ENCODE peak calls at places on chromosomes 12 and 14, in five cellular contexts. O is stimulated activated CD8-positive, alpha-beta memory T cell treated with anti-CD3 and anti-CD28 coated beads, Interleukin-12 subunit alpha, Interleukin-12 subunit beta, amount 100 ng/mL, for 4 hours; D is stimulated activated naive CD8-positive, alpha-beta T cell treated with anti-CD3 and anti-CD28 coated beads, Interleukin-15, Interleukin-2, amounts not matched to agents 100 U/mL and 50 U/mL, for 24 hours; G is non-pigmented ciliary epithelial cell; W is H4. F is an unnamed sample.
A peak's percentile ranks its signal among the peaks of the same experiment; 100 is the strongest.

GRCh38 chr12:69569236-69569635 is 16.0 kb upstream of the CCT2 start:
- DNase-seq in D (no peak), O (no peak), G (no peak), W (no peak), F (no peak)

GRCh38 chr14:66746316-66747006 is 238.5 kb downstream of the GPHN start:
- DNase-seq in G (peak; percentile 32), D (no peak), W (peak; percentile 36), O (no peak), F (no peak)

GRCh38 chr12:105226219-105226618 is 9.8 kb downstream of the APPL2 start:
- DNase-seq in D (peak; percentile 22), W (no peak), G (no peak), O (no peak), F (peak; percentile 30)

GRCh38 chr14:100422556-100423420 is 99.6 kb downstream of the SLC25A47 start:
- DNase-seq in D (no peak), G (no peak), W (no peak), O (no peak), F (no peak)

GRCh38 chr12:123474493-123475255 is 16.7 kb downstream of the SNRNP35 start:
- DNase-seq in D (no peak), G (no peak), W (no peak), O (no peak), F (no peak)

GRCh38 chr14:105865904-105866840 is 339.8 kb downstream of the TMEM121 start:
- DNase-seq in W (no peak), G (no peak), O (no peak), D (no peak), F (no peak)

GRCh38 chr12:15797818-15798217 is 8.6 kb upstream of the EPS8 start:
- DNase-seq in O (no peak), D (no peak), W (no peak), G (no peak), F (no peak)

GRCh38 chr12:7075931-7076330 is 15.4 kb downstream of the C1S start:
- DNase-seq in D (no peak), W (no peak), O (no peak), G (peak; percentile 6), F (no peak)

GRCh38 chr12:14558377-14559051 is 9.2 kb downstream of the PLBD1 start:
- DNase-seq in O (no peak), G (no peak), W (no peak), D (no peak), F (no peak)